ENCODE peak calls at places on chromosomes 7 and 10, in nine cellular contexts. J is hepatocyte; X is CD4-positive, alpha-beta T cell; O is Caco-2; I is H1; C is right cardiac atrium; T is HepG2; B is uterus; Y is sigmoid colon. E is an unnamed sample.

GRCh38 chr7:154451480-154452457 is 399.6 kb downstream of the DPP6 start:
- DNase-seq in J (no peak), X (no peak), O (no peak), I (no peak), C (no peak), T (no peak), B (no peak), Y (no peak), E (no peak)

GRCh38 chr7:116393654-116394053 is 105.9 kb upstream of the CAV2 start:
- DNase-seq in J (no peak), X (no peak), O (no peak), I (no peak), C (peak; percentile 28), T (no peak), B (no peak), Y (no peak), E (no peak)

GRCh38 chr10:28666751-28667467 is 10.4 kb upstream of the BAMBI start:
- DNase-seq in J (no peak), X (no peak), O (no peak), I (no peak), C (no peak), T (no peak), B (no peak), Y (no peak), E (no peak)

GRCh38 chr10:50291261-50291850 is 40.0 kb upstream of the ASAH2 start:
- DNase-seq in J (no peak), X (no peak), O (no peak), I (no peak), C (no peak), T (no peak), B (no peak), Y (no peak), E (no peak)

GRCh38 chr10:103800789-103801540 is 54.4 kb downstream of the SH3PXD2A start:
- DNase-seq in J (no peak), X (peak; percentile 23), O (no peak), I (no peak), C (no peak), T (peak; percentile 68), B (no peak), Y (no peak), E (no peak)

GRCh38 chr7:33887576-33887975 is 17.8 kb upstream of the BMPER start:
- DNase-seq in J (no peak), X (no peak), O (no peak), I (no peak), C (no peak), T (no peak), B (no peak), Y (no peak), E (no peak)

GRCh38 chr10:15427836-15428414 is 56.8 kb upstream of the FAM171A1 start:
- DNase-seq in J (peak; percentile 68), X (no peak), O (no peak), I (no peak), C (no peak), T (peak; percentile 41), B (no peak), Y (no peak), E (no peak)

GRCh38 chr7:16646427-16647081 is 573 bp downstream of the BZW2 start:
- DNase-seq in J (peak; percentile 29), X (no peak), O (peak; percentile 38), I (no peak), C (peak; percentile 38), T (no peak), B (no peak), Y (no peak), E (peak; percentile 33)

GRCh38 chr10:122310311-122311050 is 39.4 kb downstream of the BTBD16 start:
- DNase-seq in J (peak; percentile 88), X (no peak), O (peak; percentile 96), I (no peak), C (peak; percentile 37), T (peak; percentile 98), B (no peak), Y (no peak), E (no peak)

GRCh38 chr7:13948019-13948781 is 41.3 kb downstream of the ETV1 start:
- DNase-seq in J (no peak), X (no peak), O (no peak), I (no peak), C (no peak), T (no peak), B (no peak), Y (no peak), E (no peak)

GRCh38 chr10:100710151-100710871 is 35.1 kb upstream of the PAX2 start:
- DNase-seq in J (peak; percentile 45), X (no peak), O (no peak), I (no peak), C (no peak), T (no peak), B (no peak), Y (no peak), E (peak; percentile 77)

GRCh38 chr10:100705139-100705538 is 40.2 kb upstream of the PAX2 start:
- DNase-seq in J (no peak), X (no peak), O (no peak), I (no peak), C (no peak), T (no peak), B (no peak), Y (no peak), E (no peak)

GRCh38 chr10:100709146-100709545 is 36.2 kb upstream of the PAX2 start:
- DNase-seq in J (no peak), X (no peak), O (no peak), I (no peak), C (no peak), T (no peak), B (no peak), Y (no peak), E (no peak)

GRCh38 chr10:100709655-100710054 is 35.7 kb upstream of the PAX2 start:
- DNase-seq in J (no peak), X (no peak), O (no peak), I (no peak), C (no peak), T (no peak), B (no peak), Y (no peak), E (no peak)

GRCh38 chr10:100707261-100707848 is 38.0 kb upstream of the PAX2 start:
- DNase-seq in J (no peak), X (no peak), O (no peak), I (no peak), C (no peak), T (no peak), B (no peak), Y (no peak), E (no peak)
- H3K27me3 ChIP-seq in J (peaks cover 70% of the 10 kb centered on the region), X (peaks cover 65% of the 10 kb centered on the region), O (no peaks in the 10 kb centered on the region), I (peaks cover 37% of the 10 kb centered on the region), C (no peaks in the 10 kb centered on the region), T (peaks cover 44% of the 10 kb centered on the region), B (no peaks in the 10 kb centered on the region), Y (peaks cover 8% of the 10 kb centered on the region), E (no peaks in the 10 kb centered on the region)

DNA sequence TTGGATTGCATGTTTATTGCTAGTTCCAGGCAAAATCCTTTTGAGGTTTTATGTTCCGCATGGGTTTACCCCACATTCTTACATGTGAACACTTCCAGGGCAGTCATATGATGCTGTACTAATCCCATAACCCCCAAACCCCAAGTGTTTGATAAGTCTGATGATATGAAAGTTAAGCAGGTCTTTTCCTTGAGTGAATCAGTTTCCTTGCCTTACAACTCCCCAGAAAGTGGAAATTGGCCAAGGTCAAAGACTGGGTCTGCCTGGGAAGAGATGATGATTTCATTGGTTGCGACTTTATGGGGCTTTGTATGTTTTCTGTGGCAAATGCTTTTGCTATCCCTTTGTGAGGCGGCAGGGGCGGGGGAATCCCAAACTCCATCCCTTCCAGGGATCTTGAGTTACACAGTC is 24.7 kb downstream of the AFAP1L2 start:
- DNase-seq in J (no peak), X (no peak), O (no peak), I (no peak), C (no peak), T (no peak), B (peak; percentile 46), Y (peak; percentile 45), E (no peak)
- H3K27me3 ChIP-seq in J (no peaks in the 10 kb centered on the region), X (no peaks in the 10 kb centered on the region), O (no peaks in the 10 kb centered on the region), I (no peaks in the 10 kb centered on the region), C (no peaks in the 10 kb centered on the region), T (peaks cover under 1% of the 10 kb centered on the region), B (no peaks in the 10 kb centered on the region), Y (no peaks in the 10 kb centered on the region), E (no peaks in the 10 kb centered on the region)

GRCh38 chr10:63474488-63474887 is 8.7 kb upstream of the JMJD1C start:
- DNase-seq in J (no peak), X (no peak), O (no peak), I (no peak), C (no peak), T (no peak), B (no peak), Y (no peak), E (no peak)
- H3K27me3 ChIP-seq in J (no peaks in the 10 kb centered on the region), X (no peaks in the 10 kb centered on the region), O (no peaks in the 10 kb centered on the region), I (no peaks in the 10 kb centered on the region), C (no peaks in the 10 kb centered on the region), T (no peaks in the 10 kb centered on the region), B (no peaks in the 10 kb centered on the region), Y (no peaks in the 10 kb centered on the region), E (no peaks in the 10 kb centered on the region)

DNA sequence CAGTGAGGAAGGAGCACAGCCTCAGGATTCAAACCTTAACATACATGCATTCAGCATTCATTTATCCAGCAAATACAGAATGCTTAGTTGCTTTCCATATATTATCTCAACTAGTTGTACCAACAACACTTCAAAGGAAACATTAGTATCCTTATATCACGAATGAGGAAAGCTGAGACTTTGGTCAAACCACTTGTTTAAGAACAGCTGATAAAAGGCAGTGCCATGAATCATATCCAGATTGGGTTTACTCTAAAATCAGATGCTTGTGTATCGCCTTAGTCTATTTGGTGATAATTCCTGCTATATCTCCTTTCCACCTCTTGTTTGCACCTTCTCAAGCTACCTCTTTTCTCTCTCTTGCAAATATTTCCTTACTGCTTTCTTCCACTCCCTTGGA is 1.8 kb upstream of the CPED1 start:
- DNase-seq in J (no peak), X (no peak), O (no peak), I (no peak), C (no peak), T (no peak), B (no peak), Y (no peak), E (no peak)
- H3K27me3 ChIP-seq in J (no peaks in the 10 kb centered on the region), X (peaks cover 50% of the 10 kb centered on the region), O (peaks cover 2% of the 10 kb centered on the region), I (peaks cover 1% of the 10 kb centered on the region), C (no peaks in the 10 kb centered on the region), T (peaks cover 14% of the 10 kb centered on the region), B (no peaks in the 10 kb centered on the region), Y (no peaks in the 10 kb centered on the region), E (peaks cover 35% of the 10 kb centered on the region)